ENCODE peak calls at places on chromosomes 6 and 20, in seven cellular contexts. R is astrocyte, E is cardiac fibroblast, V is progenitor cell of endocrine pancreas, L is ovary, Q is HCT116, K is lung. M is an unnamed sample.

GRCh38 chr6:151440498-151440897 is 11.4 kb downstream of the RMND1 start:
- DNase-seq in R (no peak), E (no peak), V (no peak), L (no peak), Q (no peak), K (no peak), M (no peak)

GRCh38 chr20:54680872-54681297 is 205.5 kb downstream of the DOK5 start:
- DNase-seq in R (peak), E (peak), V (no peak), L (no peak), Q (peak), K (no peak), M (peak)

GRCh38 chr20:61657719-61658377 is 405.8 kb downstream of the CDH4 start:
- DNase-seq in R (no peak), E (no peak), V (no peak), L (no peak), Q (no peak), K (no peak), M (no peak)

GRCh38 chr20:39264506-39265172 is 302.5 kb downstream of the DHX35 start:
- DNase-seq in R (peak), E (peak), V (peak), L (no peak), Q (peak), K (peak), M (peak)

GRCh38 chr20:62063981-62064787 is 1.5 kb downstream of the TAF4 start:
- DNase-seq in R (no peak), E (no peak), V (peak), L (no peak), Q (no peak), K (no peak), M (no peak)

GRCh38 chr20:20259534-20259933 is 108.4 kb upstream of the INSM1 start:
- DNase-seq in R (no peak), E (no peak), V (no peak), L (no peak), Q (no peak), K (no peak), M (no peak)

GRCh38 chr6:137758661-137759060 is 108.4 kb upstream of the TNFAIP3 start:
- DNase-seq in R (no peak), E (no peak), V (no peak), L (no peak), Q (no peak), K (no peak), M (no peak)

GRCh38 chr20:2822073-2822472 is 5.9 kb downstream of the TMEM239 start:
- DNase-seq in R (peak), E (no peak), V (no peak), L (no peak), Q (no peak), K (no peak), M (no peak)

GRCh38 chr6:160919713-160920112 is 71.9 kb upstream of the MAP3K4 start:
- DNase-seq in R (peak), E (peak), V (no peak), L (no peak), Q (no peak), K (no peak), M (peak)

GRCh38 chr6:683742-684440 is 9.0 kb downstream of the EXOC2 start:
- DNase-seq in R (peak), E (peak), V (no peak), L (no peak), Q (no peak), K (no peak), M (peak)

GRCh38 chr6:43097098-43097489 is 21.0 kb downstream of the PTK7 start:
- DNase-seq in R (no peak), E (no peak), V (no peak), L (no peak), Q (no peak), K (no peak), M (no peak)

GRCh38 chr6:30100585-30101422 is 12.1 kb downstream of the TRIM31 start:
- DNase-seq in R (no peak), E (no peak), V (no peak), L (peak), Q (no peak), K (peak), M (no peak)

GRCh38 chr6:19009769-19010168 is 622.6 kb downstream of the RNF144B start:
- DNase-seq in R (no peak), E (no peak), V (no peak), L (no peak), Q (no peak), K (no peak), M (no peak)

GRCh38 chr6:28135393-28135792 is 6.3 kb upstream of the ZKSCAN8 start:
- DNase-seq in R (no peak), E (no peak), V (no peak), L (no peak), Q (no peak), K (no peak), M (no peak)

GRCh38 chr20:50520222-50520877 is 10.2 kb downstream of the PTPN1 start:
- DNase-seq in R (no peak), E (no peak), V (no peak), L (no peak), Q (no peak), K (no peak), M (no peak)

GRCh38 chr20:17161661-17162410 is 65.0 kb upstream of the PCSK2 start:
- DNase-seq in R (no peak), E (no peak), V (no peak), L (no peak), Q (no peak), K (no peak), M (no peak)

GRCh38 chr6:85186546-85187170 is 263.2 kb upstream of the NT5E start:
- DNase-seq in R (no peak), E (peak), V (no peak), L (no peak), Q (no peak), K (no peak), M (no peak)

GRCh38 chr20:3040086-3040485 is 3.3 kb upstream of the GNRH2 start:
- DNase-seq in R (no peak), E (no peak), V (no peak), L (no peak), Q (no peak), K (no peak), M (no peak)

GRCh38 chr6:4180653-4181255 is 45.4 kb upstream of the ECI2 start:
- DNase-seq in R (peak), E (peak), V (no peak), L (no peak), Q (peak), K (peak), M (peak)

GRCh38 chr6:111716325-111716724 is 110.6 kb upstream of the TRAF3IP2 start:
- DNase-seq in R (no peak), E (no peak), V (no peak), L (no peak), Q (no peak), K (no peak), M (no peak)

GRCh38 chr6:53299331-53299835 is 49.4 kb downstream of the ELOVL5 start:
- DNase-seq in R (no peak), E (no peak), V (no peak), L (no peak), Q (no peak), K (no peak), M (no peak)

GRCh38 chr6:50449128-50449527 is 264.2 kb upstream of the TFAP2D start:
- DNase-seq in R (no peak), E (no peak), V (no peak), L (no peak), Q (no peak), K (no peak), M (no peak)

GRCh38 chr6:97215157-97215769 is 67.8 kb downstream of the MMS22L start:
- DNase-seq in R (peak), E (peak), V (peak), L (no peak), Q (peak), K (no peak), M (peak)

GRCh38 chr6:87829622-87830121 is 127.6 kb upstream of the AKIRIN2 start:
- DNase-seq in R (no peak), E (no peak), V (no peak), L (no peak), Q (no peak), K (no peak), M (no peak)

GRCh38 chr20:1469925-1470571 is 3.4 kb upstream of the NSFL1C start:
- DNase-seq in R (peak), E (peak), V (peak), L (peak), Q (peak), K (peak), M (peak)

GRCh38 chr20:50673146-50673830 is 18.1 kb downstream of the RIPOR3 start:
- DNase-seq in R (no peak), E (no peak), V (no peak), L (no peak), Q (no peak), K (no peak), M (no peak)

GRCh38 chr6:148577687-148578488 is 168.9 kb upstream of the UST start:
- DNase-seq in R (peak), E (peak), V (peak), L (peak), Q (peak), K (peak), M (peak)

GRCh38 chr20:50446351-50447101 is 63.7 kb upstream of the PTPN1 start:
- DNase-seq in R (no peak), E (no peak), V (no peak), L (no peak), Q (no peak), K (no peak), M (no peak)

GRCh38 chr20:4455996-4456395 is 265.7 kb upstream of the PRND start:
- DNase-seq in R (no peak), E (no peak), V (no peak), L (no peak), Q (no peak), K (peak), M (no peak)

GRCh38 chr20:41601742-41602141 is 16.4 kb downstream of the CHD6 start:
- DNase-seq in R (no peak), E (no peak), V (no peak), L (no peak), Q (no peak), K (no peak), M (no peak)

GRCh38 chr20:22264917-22265316 is 319.5 kb downstream of the FOXA2 start:
- DNase-seq in R (no peak), E (no peak), V (no peak), L (no peak), Q (no peak), K (no peak), M (no peak)

GRCh38 chr6:30926644-30927043 is 5.3 kb downstream of the SFTA2 start:
- DNase-seq in R (peak), E (peak), V (no peak), L (no peak), Q (no peak), K (peak), M (no peak)

GRCh38 chr20:46307139-46307998 is 929 bp downstream of the CDH22 start:
- DNase-seq in R (peak), E (peak), V (peak), L (no peak), Q (no peak), K (peak), M (peak)

GRCh38 chr6:15945593-15946159 is 183.2 kb upstream of the MYLIP start:
- DNase-seq in R (peak), E (peak), V (no peak), L (no peak), Q (no peak), K (no peak), M (no peak)

GRCh38 chr6:34272022-34272926 is 23.5 kb upstream of the SMIM29 start:
- DNase-seq in R (no peak), E (no peak), V (no peak), L (no peak), Q (no peak), K (peak), M (no peak)

GRCh38 chr20:19735446-19735845 is 22.6 kb upstream of the RIN2 start:
- DNase-seq in R (peak), E (peak), V (no peak), L (peak), Q (peak), K (peak), M (peak)

GRCh38 chr20:61837200-61837599 is 228.5 kb downstream of the TAF4 start:
- DNase-seq in R (no peak), E (no peak), V (no peak), L (no peak), Q (no peak), K (no peak), M (no peak)

GRCh38 chr6:84033523-84034451 is at the start of gene MRAP2:
- DNase-seq in R (peak), E (peak), V (peak), L (no peak), Q (no peak), K (peak), M (no peak)

GRCh38 chr6:84037425-84038089 is 4.0 kb downstream of the MRAP2 start:
- DNase-seq in R (no peak), E (no peak), V (no peak), L (no peak), Q (no peak), K (no peak), M (no peak)

GRCh38 chr6:84035484-84035883 is 1.9 kb downstream of the MRAP2 start:
- DNase-seq in R (no peak), E (no peak), V (no peak), L (no peak), Q (no peak), K (no peak), M (no peak)
- TF ChIP-seq CTCF in R (no peak), E (no peak), V (no peak), L (no peak), Q (no peak), K (no peak), M (no peak)

GRCh38 chr20:53412600-53413187 is 180.9 kb downstream of the ZNF217 start:
- DNase-seq in R (no peak), E (no peak), V (no peak), L (no peak), Q (no peak), K (no peak), M (no peak)

GRCh38 chr20:53411129-53411528 is 182.5 kb downstream of the ZNF217 start:
- DNase-seq in R (no peak), E (no peak), V (no peak), L (no peak), Q (no peak), K (no peak), M (no peak)

GRCh38 chr20:53409177-53409576 is 184.5 kb downstream of the ZNF217 start:
- DNase-seq in R (no peak), E (no peak), V (no peak), L (no peak), Q (no peak), K (no peak), M (no peak)

GRCh38 chr20:53408728-53409157 is 184.9 kb downstream of the ZNF217 start:
- DNase-seq in R (no peak), E (peak), V (no peak), L (no peak), Q (no peak), K (no peak), M (no peak)

DNA sequence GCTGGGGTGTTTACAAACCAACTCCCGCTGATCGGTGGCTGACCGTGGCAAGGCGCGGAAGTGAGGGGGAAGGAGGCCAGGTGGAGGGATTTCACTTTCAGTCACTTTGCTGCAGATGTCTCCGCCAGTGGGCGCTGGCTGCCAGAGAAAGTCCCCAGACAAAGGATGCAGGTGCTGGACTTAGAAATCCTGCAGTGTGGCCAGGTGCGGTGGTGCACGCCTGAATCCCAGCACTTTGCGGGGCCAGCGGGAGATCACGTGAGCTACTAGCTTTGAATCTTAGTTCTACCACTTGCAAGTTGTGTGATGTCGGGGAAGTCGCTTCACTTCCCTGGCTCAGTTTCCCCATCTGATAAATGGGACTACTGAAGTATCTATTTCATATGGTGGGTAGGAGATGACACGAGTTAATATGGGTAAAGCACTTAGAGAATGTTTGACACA is 180.4 kb downstream of the ZNF217 start:
- DNase-seq in R (no peak), E (no peak), V (peak), L (no peak), Q (peak), K (peak), M (no peak)
- TF ChIP-seq CTCF in R (no peak), E (no peak), V (peak), L (no peak), Q (peak), K (peak), M (no peak)

GRCh38 chr6:39379026-39379425 is 56.5 kb upstream of the KCNK16 start:
- DNase-seq in R (no peak), E (no peak), V (no peak), L (no peak), Q (no peak), K (no peak), M (no peak)

GRCh38 chr6:39375405-39375804 is 52.9 kb upstream of the KCNK16 start:
- DNase-seq in R (no peak), E (no peak), V (no peak), L (no peak), Q (no peak), K (no peak), M (no peak)

GRCh38 chr6:39378175-39378889 is 55.8 kb upstream of the KCNK16 start:
- DNase-seq in R (no peak), E (no peak), V (no peak), L (no peak), Q (no peak), K (no peak), M (no peak)

GRCh38 chr6:39380837-39381534 is 58.5 kb upstream of the KCNK16 start:
- DNase-seq in R (no peak), E (no peak), V (no peak), L (no peak), Q (no peak), K (no peak), M (no peak)

GRCh38 chr6:39377530-39377929 is 55.0 kb upstream of the KCNK16 start:
- DNase-seq in R (peak), E (peak), V (peak), L (peak), Q (peak), K (peak), M (peak)
- TF ChIP-seq CTCF in R (peak), E (peak), V (peak), L (peak), Q (peak), K (peak), M (peak)

GRCh38 chr6:91081452-91082067 is 494.7 kb upstream of the MAP3K7 start:
- DNase-seq in R (peak), E (peak), V (no peak), L (no peak), Q (peak), K (no peak), M (peak)
- TF ChIP-seq CTCF in R (peak), E (peak), V (peak), L (peak), Q (peak), K (peak), M (peak)

DNA sequence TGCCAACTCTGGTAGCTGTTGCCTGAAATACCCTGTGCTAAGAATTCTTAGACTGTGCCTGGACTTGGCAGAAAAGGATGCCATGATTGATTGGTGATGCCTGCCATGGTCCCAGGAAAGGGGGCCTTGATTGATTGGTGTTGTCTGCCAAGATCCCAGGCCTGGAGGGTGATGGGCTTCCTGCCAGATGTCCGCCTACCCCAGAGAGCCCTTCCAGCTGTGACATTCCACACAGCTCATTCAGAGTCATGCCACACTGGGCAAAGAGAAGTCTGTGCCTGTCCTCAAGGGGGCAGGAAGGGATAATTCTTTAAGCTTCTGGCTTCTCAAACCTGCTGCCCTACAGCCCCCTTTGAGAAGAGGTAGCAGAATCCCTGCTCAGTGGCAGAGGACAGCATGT is 24.6 kb downstream of the RIMS4 start:
- DNase-seq in R (no peak), E (peak), V (no peak), L (no peak), Q (no peak), K (no peak), M (peak)
- TF ChIP-seq CTCF in R (no peak), E (no peak), V (no peak), L (no peak), Q (peak), K (no peak), M (no peak)

DNA sequence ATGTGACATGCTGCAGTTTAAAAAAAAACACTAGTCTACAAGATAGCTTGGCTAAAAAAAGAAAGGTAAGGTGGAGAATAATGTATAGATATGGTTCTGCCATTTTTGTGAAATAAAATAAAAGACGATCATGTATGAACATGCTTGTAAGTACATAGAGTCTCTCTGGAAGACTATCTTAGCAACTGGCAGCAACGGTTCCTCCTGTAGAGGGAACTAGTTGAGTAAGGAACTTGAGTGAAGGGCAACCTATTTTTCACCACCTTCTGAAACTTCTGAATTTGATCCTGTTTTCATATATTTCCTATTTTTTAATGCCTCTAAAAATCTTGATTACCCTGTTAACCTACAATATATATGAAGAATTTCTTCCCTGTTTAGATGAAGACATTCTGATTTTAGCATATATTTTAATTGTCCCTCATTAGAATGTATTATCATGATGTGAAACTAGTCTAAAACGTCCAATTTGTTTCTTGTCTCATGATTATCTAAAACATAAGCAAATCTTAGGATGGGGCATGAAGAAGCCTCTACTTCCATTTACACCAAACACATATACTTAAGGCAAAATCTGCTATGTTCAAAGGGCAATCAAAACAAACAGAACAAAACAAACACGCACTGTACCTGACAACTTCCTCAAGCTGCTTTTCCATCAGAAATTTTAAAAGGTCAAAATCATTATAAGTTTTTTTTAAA is 202.5 kb downstream of the ISM1 start:
- DNase-seq in R (no peak), E (no peak), V (no peak), L (no peak), Q (no peak), K (no peak), M (no peak)
- TF ChIP-seq CTCF in R (no peak), E (no peak), V (no peak), L (no peak), Q (no peak), K (no peak), M (no peak)

DNA sequence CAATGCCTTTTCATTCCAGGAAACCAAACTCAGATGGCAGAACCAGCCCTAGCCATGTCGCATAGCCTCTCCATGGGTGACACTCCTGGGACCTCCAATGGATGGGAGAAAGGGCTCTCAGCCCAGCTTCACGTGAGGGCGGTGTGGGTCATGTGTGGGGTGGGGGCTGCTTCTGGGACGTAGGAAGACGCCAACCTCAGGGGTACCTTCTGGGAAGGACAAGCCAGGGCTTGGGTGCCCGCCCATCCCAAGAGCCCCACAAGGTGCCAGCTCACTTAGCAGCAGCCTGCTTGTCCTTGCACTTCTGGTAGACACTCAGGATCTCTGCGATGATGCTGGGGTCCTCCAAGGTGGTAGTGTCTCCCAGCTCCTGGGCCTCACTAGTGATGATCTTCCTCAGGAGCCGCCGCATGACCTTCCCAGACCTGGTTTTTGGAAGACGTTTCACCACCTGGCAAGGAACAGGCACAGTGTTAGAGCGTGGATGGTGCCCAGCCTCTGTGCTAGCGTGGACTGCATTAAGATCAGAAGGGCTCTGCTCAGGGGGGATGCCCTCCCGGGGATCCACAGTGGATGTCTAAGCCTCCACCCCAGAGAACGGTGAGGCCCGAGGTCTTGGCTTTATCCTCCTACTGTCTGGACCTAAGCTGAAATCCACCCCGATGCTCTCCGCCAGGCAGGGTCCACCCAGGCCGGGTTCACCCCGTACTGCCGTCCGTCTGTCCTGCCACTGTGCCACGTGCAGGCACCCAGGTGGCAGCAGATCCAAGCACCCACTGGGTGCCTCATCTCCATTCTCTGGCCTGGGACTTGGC is 15.1 kb upstream of the APMAP start:
- DNase-seq in R (no peak), E (no peak), V (no peak), L (peak), Q (no peak), K (no peak), M (no peak)
- TF ChIP-seq CTCF in R (no peak), E (no peak), V (no peak), L (no peak), Q (no peak), K (no peak), M (no peak)

M was measured in HFFc6.